ENCODE peak calls at places on chromosomes 16 and 17, in four cellular contexts. A is thoracic aorta, K is adrenal gland, D is breast epithelium. R is an unnamed sample. For H3K4me1, the result is how much of the 10 kb centered on the place peaks cover.

GRCh38 chr17:70060415-70060814 is 14.6 kb upstream of the KCNJ16 start:
- DNase-seq in A (no peak), K (no peak), D (no peak), R (no peak)

GRCh38 chr16:29745853-29746345 is at the start of gene C16orf54:
- DNase-seq in A (no peak), K (peak), D (no peak), R (no peak)

GRCh38 chr17:46044989-46045388 is 45.9 kb downstream of the STH start:
- DNase-seq in A (no peak), K (no peak), D (no peak), R (no peak)

GRCh38 chr17:78012428-78012827 is 53.9 kb downstream of the TNRC6C start:
- DNase-seq in A (no peak), K (no peak), D (no peak), R (no peak)

GRCh38 chr16:66416981-66417700 is 10.0 kb upstream of the BEAN1 start:
- DNase-seq in A (no peak), K (no peak), D (no peak), R (no peak)

GRCh38 chr17:2688351-2689342 is 22.9 kb downstream of the CLUH start:
- DNase-seq in A (no peak), K (no peak), D (no peak), R (no peak)

GRCh38 chr16:62035115-62036092 is 834 bp downstream of the CDH8 start:
- DNase-seq in A (no peak), K (no peak), D (no peak), R (no peak)

GRCh38 chr16:4936181-4936990 is 562 bp downstream of the PPL start:
- DNase-seq in A (no peak), K (no peak), D (no peak), R (peak)

GRCh38 chr16:57606147-57606846 is 22.1 kb upstream of the ADGRG1 start:
- DNase-seq in A (no peak), K (no peak), D (no peak), R (no peak)

GRCh38 chr16:3152022-3152272 is 17.1 kb downstream of the ZNF213 start:
- DNase-seq in A (no peak), K (no peak), D (no peak), R (no peak)

GRCh38 chr17:19448341-19449268 is 37.6 kb downstream of the RNF112 start:
- DNase-seq in A (peak), K (peak), D (no peak), R (peak)

GRCh38 chr17:75241996-75242460 is 19.4 kb downstream of the GGA3 start:
- DNase-seq in A (no peak), K (peak), D (no peak), R (no peak)

GRCh38 chr17:82332669-82333278 is 792 bp downstream of the SECTM1 start:
- DNase-seq in A (no peak), K (no peak), D (no peak), R (no peak)

GRCh38 chr17:20280832-20281231 is 186.5 kb downstream of the LGALS9B start:
- DNase-seq in A (no peak), K (no peak), D (no peak), R (no peak)

GRCh38 chr16:351804-352520 is 561 bp downstream of the AXIN1 start:
- DNase-seq in A (no peak), K (no peak), D (no peak), R (peak)

GRCh38 chr17:5971969-5972368 is 98.2 kb upstream of the WSCD1 start:
- DNase-seq in A (no peak), K (no peak), D (no peak), R (no peak)

GRCh38 chr17:19378416-19379293 is at the start of gene MAPK7:
- DNase-seq in A (no peak), K (no peak), D (peak), R (no peak)

GRCh38 chr16:83602797-83603735 is 204.7 kb upstream of the HSBP1 start:
- DNase-seq in A (no peak), K (no peak), D (no peak), R (no peak)

GRCh38 chr16:27408602-27409031 is 6.6 kb downstream of the IL21R start:
- DNase-seq in A (no peak), K (no peak), D (no peak), R (no peak)

GRCh38 chr16:52182840-52183239 is 364.1 kb downstream of the TOX3 start:
- DNase-seq in A (no peak), K (no peak), D (no peak), R (no peak)

GRCh38 chr17:60604686-60605334 is 4.8 kb downstream of the PPM1D start:
- DNase-seq in A (peak), K (peak), D (no peak), R (no peak)

GRCh38 chr17:72715906-72716572 is 376.4 kb downstream of the SLC39A11 start:
- DNase-seq in A (no peak), K (no peak), D (no peak), R (no peak)

GRCh38 chr16:21584817-21585216 is 14.6 kb upstream of the METTL9 start:
- DNase-seq in A (no peak), K (no peak), D (no peak), R (no peak)

GRCh38 chr17:29734640-29735039 is 111.9 kb upstream of the CORO6 start:
- DNase-seq in A (no peak), K (no peak), D (no peak), R (peak)

DNA sequence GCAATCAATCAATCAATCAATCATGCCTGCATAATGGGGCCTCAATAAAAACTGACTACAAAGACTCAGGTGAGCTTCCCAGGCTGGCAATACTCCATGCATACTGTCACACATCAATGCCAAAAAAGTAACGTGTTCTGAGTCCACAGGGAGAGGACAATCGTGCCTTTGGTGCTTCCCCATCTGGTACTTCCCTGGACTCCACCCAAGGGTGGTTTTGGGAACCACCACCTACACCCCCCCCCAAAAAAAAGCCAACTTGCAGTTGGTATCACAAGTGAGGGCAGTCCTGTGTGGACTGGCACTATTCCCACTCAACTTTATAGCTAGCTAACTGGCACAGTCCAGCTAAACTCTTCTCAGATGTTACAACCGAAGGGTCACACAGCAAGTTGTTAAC is 3.1 kb downstream of the ZDHHC7 start:
- DNase-seq in A (no peak), K (no peak), D (no peak), R (no peak)
- H3K4me1 ChIP-seq in A (half or more), K (under half), D (under half), R (under half)

GRCh38 chr17:54945671-54946070 is 22.8 kb downstream of the COX11 start:
- DNase-seq in A (no peak), K (no peak), D (no peak), R (no peak)
- H3K4me1 ChIP-seq in A (under half), K (under half), D (under half), R (under half)

GRCh38 chr17:50260501-50260911 is 13.8 kb upstream of the TMEM92 start:
- DNase-seq in A (no peak), K (no peak), D (peak), R (no peak)

GRCh38 chr17:50261051-50261915 is 13.0 kb upstream of the TMEM92 start:
- DNase-seq in A (no peak), K (no peak), D (peak), R (no peak)

GRCh38 chr17:50264263-50265113 is 9.8 kb upstream of the TMEM92 start:
- DNase-seq in A (no peak), K (no peak), D (peak), R (peak)

GRCh38 chr17:50263293-50264262 is 10.7 kb upstream of the TMEM92 start:
- DNase-seq in A (no peak), K (no peak), D (peak), R (no peak)

GRCh38 chr17:50262001-50262794 is 12.1 kb upstream of the TMEM92 start:
- DNase-seq in A (no peak), K (no peak), D (peak), R (peak)
- H3K4me1 ChIP-seq in A (under half), K (under half), D (under half), R (under half)

DNA sequence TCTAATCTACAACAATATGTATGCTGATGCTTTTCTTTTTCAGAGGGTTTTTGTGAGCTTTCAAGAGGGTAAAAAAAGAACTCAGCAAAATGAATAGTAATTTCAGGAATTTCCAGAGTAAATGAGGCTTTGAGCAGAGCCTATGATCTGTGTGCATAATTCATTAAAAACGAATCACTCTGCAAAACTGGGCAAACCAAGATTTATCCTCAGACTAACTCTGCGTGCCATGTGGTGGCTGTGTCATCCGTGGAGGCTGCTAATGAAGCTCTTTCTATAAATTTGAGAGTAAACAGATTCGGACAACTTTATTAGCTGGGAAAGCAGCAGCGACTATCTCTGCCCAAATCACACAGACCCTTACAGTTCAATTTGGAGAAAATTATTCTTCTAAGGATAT is 83.8 kb downstream of the FOXL1 start:
- DNase-seq in A (no peak), K (no peak), D (no peak), R (no peak)
- H3K4me1 ChIP-seq in A (under half), K (under half), D (under half), R (under half)

DNA sequence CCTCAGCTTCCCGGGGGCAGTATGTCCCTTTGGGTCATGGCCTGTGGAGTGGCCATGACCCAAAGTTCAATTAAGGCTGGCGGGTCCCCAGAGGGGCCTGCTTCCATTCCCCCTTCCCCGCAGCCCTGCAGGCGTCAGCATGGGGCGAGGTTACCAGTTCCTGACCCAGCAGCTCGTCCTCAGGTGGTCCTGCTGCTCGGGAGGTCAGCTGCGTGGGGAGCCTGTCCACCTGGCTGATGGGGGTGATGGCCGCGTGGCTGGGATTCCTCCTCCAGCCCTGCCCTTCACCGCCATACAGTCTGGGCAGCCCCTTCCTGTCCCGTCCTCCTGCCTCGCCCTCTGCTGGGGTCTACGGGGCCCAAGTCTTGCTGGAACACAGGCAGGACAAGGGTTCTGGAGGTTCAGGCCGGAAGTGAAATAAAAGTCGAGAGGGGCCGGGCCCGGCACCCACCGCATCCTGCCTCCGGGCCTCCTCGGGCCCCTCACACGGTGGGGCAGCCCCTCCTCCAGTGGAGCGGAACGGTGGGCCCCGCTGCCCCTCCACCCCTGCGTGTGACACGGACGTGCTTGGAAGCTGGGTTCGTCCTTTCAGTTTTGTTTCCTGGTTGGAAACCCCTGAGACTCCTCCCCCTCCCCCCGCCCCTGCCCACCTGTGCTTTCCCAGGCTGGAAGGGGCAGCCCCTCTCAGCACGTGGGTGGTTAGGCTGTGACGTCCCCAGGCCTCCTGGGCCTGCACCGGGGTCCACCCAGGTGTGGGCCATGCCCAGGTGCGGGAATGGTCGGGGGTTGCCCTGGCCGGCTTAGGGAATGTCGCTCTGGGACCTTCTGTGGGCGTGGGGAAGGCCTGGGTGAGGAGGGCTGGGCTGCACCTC is 6.8 kb downstream of the UBALD2 start:
- DNase-seq in A (no peak), K (peak), D (no peak), R (no peak)
- H3K4me1 ChIP-seq in A (under half), K (under half), D (under half), R (under half)

GRCh38 chr16:54156349-54156748 is 130.2 kb downstream of the IRX3 start:
- DNase-seq in A (no peak), K (no peak), D (no peak), R (no peak)
- H3K4me1 ChIP-seq in A (under half), K (under half), D (under half), R (under half)

DNA sequence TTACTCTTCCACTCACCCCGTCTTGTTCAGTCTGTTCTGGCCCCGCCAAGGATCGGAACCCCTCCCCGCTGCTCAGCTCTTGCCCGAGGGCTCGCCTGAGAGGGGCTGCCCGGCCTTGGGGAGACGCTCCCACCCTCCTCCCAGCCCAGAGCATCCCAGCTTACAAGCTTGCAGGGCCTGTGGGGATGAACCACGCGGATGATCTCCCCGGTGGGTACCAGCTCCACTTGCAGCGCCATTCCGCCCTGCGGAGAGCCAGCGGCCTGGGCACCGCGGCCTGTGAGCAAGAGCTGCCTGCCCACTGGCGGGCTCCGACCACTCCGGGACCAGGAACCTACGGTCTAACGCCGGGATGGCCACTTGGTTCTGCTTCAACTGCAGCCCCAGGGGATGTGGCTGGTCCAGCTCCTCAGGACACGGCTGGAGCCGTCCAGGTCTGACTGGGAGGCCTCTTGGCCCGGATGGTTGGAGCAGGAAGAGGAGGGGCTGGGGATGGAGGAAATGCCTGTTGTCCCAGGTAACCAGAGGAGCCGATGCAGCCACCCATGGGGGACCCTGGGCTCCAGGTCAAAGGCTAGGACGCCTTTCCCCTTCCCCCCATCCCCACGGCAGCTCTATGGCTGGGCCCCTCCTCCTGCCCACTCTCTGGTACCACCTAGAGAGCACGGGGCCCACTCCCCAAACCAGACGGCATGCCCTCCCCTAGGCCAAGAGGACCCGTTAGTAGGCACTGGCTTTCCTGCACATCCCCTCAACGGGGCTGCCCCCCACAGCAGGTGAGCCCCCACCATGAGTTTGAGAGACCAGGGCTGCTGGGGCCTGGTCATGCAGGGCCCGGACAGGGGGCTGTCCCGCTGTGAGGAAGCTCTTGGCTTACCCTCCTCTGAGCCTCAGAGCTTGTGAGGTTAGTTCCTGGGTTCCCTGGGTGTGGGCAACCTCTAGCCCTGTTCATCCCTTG is at the start of gene MYO1C:
- DNase-seq in A (no peak), K (no peak), D (no peak), R (no peak)
- H3K4me1 ChIP-seq in A (half or more), K (under half), D (under half), R (under half)

GRCh38 chr16:79165541-79165940 is 435.0 kb downstream of the MAF start:
- DNase-seq in A (no peak), K (no peak), D (no peak), R (no peak)

GRCh38 chr16:79167893-79168292 is 432.6 kb downstream of the MAF start:
- DNase-seq in A (no peak), K (no peak), D (no peak), R (no peak)

GRCh38 chr16:79170565-79171242 is 429.8 kb downstream of the MAF start:
- DNase-seq in A (peak), K (peak), D (no peak), R (no peak)

GRCh38 chr16:79169239-79169638 is 431.3 kb downstream of the MAF start:
- DNase-seq in A (no peak), K (no peak), D (no peak), R (peak)

DNA sequence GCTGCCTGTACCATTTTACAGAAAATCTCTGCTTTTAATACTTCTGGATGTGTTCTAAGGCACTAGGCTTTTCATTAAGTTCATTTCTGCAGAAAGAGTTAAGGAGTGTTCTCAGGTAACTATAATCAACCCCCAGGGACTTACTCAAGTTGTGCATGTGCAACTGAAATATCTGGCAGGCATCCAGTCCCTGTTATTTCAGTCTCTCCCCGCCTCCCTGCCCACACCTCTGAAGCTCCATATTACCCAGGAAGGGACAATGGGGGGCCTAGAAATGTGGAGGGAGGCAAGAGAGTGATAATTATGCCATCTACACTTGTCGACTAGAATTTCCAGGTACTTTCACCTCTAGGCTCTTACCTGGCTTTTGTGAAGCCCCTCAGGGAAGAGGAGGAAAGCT is 432.2 kb downstream of the MAF start:
- DNase-seq in A (no peak), K (no peak), D (no peak), R (no peak)
- H3K4me1 ChIP-seq in A (under half), K (under half), D (under half), R (under half)

GRCh38 chr17:17398928-17399926 is 77.6 kb upstream of the MED9 start:
- DNase-seq in A (no peak), K (no peak), D (no peak), R (no peak)

GRCh38 chr17:17400070-17400469 is 76.7 kb upstream of the MED9 start:
- DNase-seq in A (no peak), K (no peak), D (no peak), R (no peak)

GRCh38 chr17:17401271-17401781 is 75.5 kb upstream of the MED9 start:
- DNase-seq in A (no peak), K (peak), D (no peak), R (no peak)

GRCh38 chr17:17402558-17402957 is 74.2 kb upstream of the MED9 start:
- DNase-seq in A (no peak), K (no peak), D (no peak), R (no peak)

GRCh38 chr17:17400566-17401184 is 76.1 kb upstream of the MED9 start:
- DNase-seq in A (no peak), K (no peak), D (no peak), R (no peak)
- H3K4me1 ChIP-seq in A (under half), K (under half), D (under half), R (under half)

GRCh38 chr17:17938388-17939107 is 33.7 kb downstream of the TOM1L2 start:
- DNase-seq in A (no peak), K (no peak), D (no peak), R (peak)

GRCh38 chr17:17935321-17936271 is 36.6 kb downstream of the TOM1L2 start:
- DNase-seq in A (no peak), K (peak), D (no peak), R (peak)

GRCh38 chr17:17937450-17937849 is 34.8 kb downstream of the TOM1L2 start:
- DNase-seq in A (no peak), K (no peak), D (no peak), R (no peak)

GRCh38 chr17:17940451-17940911 is 31.7 kb downstream of the TOM1L2 start:
- DNase-seq in A (no peak), K (no peak), D (no peak), R (peak)

DNA sequence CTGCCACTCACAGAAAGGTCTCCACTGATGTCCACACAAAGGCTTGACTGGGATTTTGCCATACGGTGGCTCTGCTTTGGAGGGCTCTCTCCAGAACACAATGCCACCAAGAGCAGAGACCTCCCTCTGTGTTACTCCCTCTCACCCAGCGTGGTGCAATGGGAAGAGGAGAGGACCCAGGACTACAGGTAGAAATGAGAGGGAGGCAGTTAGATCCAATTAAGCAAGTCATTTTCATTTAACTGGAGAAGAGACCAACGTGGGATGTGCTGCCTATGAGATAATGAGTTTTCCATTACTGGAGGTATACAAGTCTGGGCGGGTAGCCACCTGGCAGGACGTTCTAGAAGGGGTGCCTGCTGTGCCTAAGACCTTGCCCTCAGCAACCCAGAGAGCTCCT is 34.2 kb downstream of the TOM1L2 start:
- DNase-seq in A (no peak), K (no peak), D (no peak), R (no peak)
- H3K4me1 ChIP-seq in A (under half), K (under half), D (under half), R (half or more)

R was measured in Caco-2.